ENCODE peak calls at places on chromosome 15, in seven cellular contexts. D is esophagus muscularis mucosa, Y is GM06990, I is fibroblast of pulmonary artery, U is right atrium auricular region, H is astrocyte of the cerebellum, Q is kidney. S is an unnamed sample.

GRCh38 chr15:70762469-70763119 is 764 bp downstream of the UACA start:
- DNase-seq in D (no peak), Y (peak), I (peak), U (no peak), H (no peak), Q (peak), S (no peak)

GRCh38 chr15:39419651-39420050 is 161.2 kb upstream of the THBS1 start:
- DNase-seq in D (no peak), Y (no peak), I (no peak), U (no peak), H (no peak), Q (no peak), S (no peak)

GRCh38 chr15:96330064-96330449 is 443 bp upstream of the NR2F2 start:
- DNase-seq in D (no peak), Y (no peak), I (peak), U (no peak), H (no peak), Q (no peak), S (no peak)

GRCh38 chr15:99668533-99669182 is 64.6 kb downstream of the LYSMD4 start:
- DNase-seq in D (no peak), Y (no peak), I (no peak), U (no peak), H (no peak), Q (no peak), S (no peak)

GRCh38 chr15:91970142-91970541 is 116.6 kb downstream of the SLCO3A1 start:
- DNase-seq in D (no peak), Y (no peak), I (peak), U (peak), H (peak), Q (peak), S (no peak)

GRCh38 chr15:97126556-97127233 is 796.2 kb downstream of the NR2F2 start:
- DNase-seq in D (no peak), Y (no peak), I (no peak), U (no peak), H (no peak), Q (no peak), S (no peak)

GRCh38 chr15:93068581-93069199 is 20.3 kb downstream of the RGMA start:
- DNase-seq in D (no peak), Y (no peak), I (no peak), U (no peak), H (no peak), Q (no peak), S (no peak)

GRCh38 chr15:32030795-32031194 is 480 bp downstream of the CHRNA7 start:
- DNase-seq in D (no peak), Y (peak), I (no peak), U (no peak), H (no peak), Q (no peak), S (no peak)

GRCh38 chr15:64089553-64090280 is 3.9 kb downstream of the CIAO2A start:
- DNase-seq in D (no peak), Y (peak), I (no peak), U (no peak), H (no peak), Q (no peak), S (peak)

GRCh38 chr15:60582370-60583036 is 103.6 kb upstream of the ICE2 start:
- DNase-seq in D (no peak), Y (no peak), I (peak), U (no peak), H (no peak), Q (no peak), S (peak)

GRCh38 chr15:63063877-63064409 is 21.4 kb downstream of the TPM1 start:
- DNase-seq in D (no peak), Y (no peak), I (no peak), U (no peak), H (no peak), Q (no peak), S (no peak)

GRCh38 chr15:91338763-91339162 is 238.7 kb downstream of the SV2B start:
- DNase-seq in D (no peak), Y (no peak), I (peak), U (no peak), H (peak), Q (no peak), S (peak)

GRCh38 chr15:80242132-80242769 is 9.8 kb downstream of the CTXND1 start:
- DNase-seq in D (peak), Y (no peak), I (peak), U (no peak), H (no peak), Q (no peak), S (peak)

GRCh38 chr15:99472416-99473145 is 93.2 kb upstream of the MEF2A start:
- DNase-seq in D (no peak), Y (no peak), I (no peak), U (peak), H (no peak), Q (no peak), S (no peak)

GRCh38 chr15:89531796-89532537 is 35.6 kb upstream of the RHCG start:
- DNase-seq in D (peak), Y (no peak), I (no peak), U (no peak), H (no peak), Q (no peak), S (no peak)

GRCh38 chr15:31349233-31350141 is 22.9 kb downstream of the KLF13 start:
- DNase-seq in D (no peak), Y (no peak), I (no peak), U (no peak), H (no peak), Q (peak), S (no peak)

GRCh38 chr15:37059051-37059450 is 41.3 kb downstream of the MEIS2 start:
- DNase-seq in D (no peak), Y (no peak), I (peak), U (no peak), H (no peak), Q (no peak), S (no peak)

GRCh38 chr15:51861557-51862350 is 32.3 kb downstream of the TMOD3 start:
- DNase-seq in D (no peak), Y (no peak), I (no peak), U (no peak), H (no peak), Q (no peak), S (no peak)

GRCh38 chr15:99176757-99177156 is 71.9 kb downstream of the SYNM start:
- DNase-seq in D (peak), Y (no peak), I (no peak), U (no peak), H (no peak), Q (no peak), S (no peak)

GRCh38 chr15:63763476-63764123 is 70.1 kb downstream of the HERC1 start:
- DNase-seq in D (no peak), Y (peak), I (peak), U (no peak), H (no peak), Q (no peak), S (peak)

GRCh38 chr15:51083641-51084040 is 11.1 kb downstream of the TNFAIP8L3 start:
- DNase-seq in D (no peak), Y (no peak), I (no peak), U (no peak), H (no peak), Q (no peak), S (no peak)

GRCh38 chr15:22845289-22845900 is 6.9 kb downstream of the NIPA2 start:
- DNase-seq in D (no peak), Y (no peak), I (no peak), U (no peak), H (no peak), Q (no peak), S (no peak)

GRCh38 chr15:58467121-58467721 is 35.4 kb downstream of the LIPC start:
- DNase-seq in D (no peak), Y (no peak), I (no peak), U (no peak), H (peak), Q (peak), S (no peak)

GRCh38 chr15:36579792-36580431 is 486 bp downstream of the CDIN1 start:
- DNase-seq in D (no peak), Y (no peak), I (no peak), U (no peak), H (no peak), Q (no peak), S (peak)

GRCh38 chr15:28919201-28919627 is 33.4 kb downstream of the APBA2 start:
- DNase-seq in D (no peak), Y (no peak), I (no peak), U (no peak), H (no peak), Q (no peak), S (no peak)

GRCh38 chr15:69797051-69797595 is 300.6 kb downstream of the TLE3 start:
- DNase-seq in D (no peak), Y (no peak), I (no peak), U (peak), H (no peak), Q (no peak), S (no peak)

GRCh38 chr15:24617646-24618045 is 57.9 kb upstream of the NPAP1 start:
- DNase-seq in D (peak), Y (no peak), I (no peak), U (no peak), H (no peak), Q (no peak), S (no peak)

GRCh38 chr15:101170568-101171350 is 81.1 kb downstream of the CHSY1 start:
- DNase-seq in D (no peak), Y (no peak), I (peak), U (peak), H (no peak), Q (no peak), S (no peak)

GRCh38 chr15:70245932-70246622 is 148.4 kb upstream of the TLE3 start:
- DNase-seq in D (no peak), Y (no peak), I (peak), U (no peak), H (no peak), Q (peak), S (peak)

GRCh38 chr15:60573936-60574335 is 95.0 kb upstream of the ICE2 start:
- DNase-seq in D (no peak), Y (peak), I (no peak), U (no peak), H (no peak), Q (no peak), S (peak)

GRCh38 chr15:51180009-51180408 is 85.3 kb upstream of the TNFAIP8L3 start:
- DNase-seq in D (no peak), Y (no peak), I (no peak), U (no peak), H (no peak), Q (no peak), S (no peak)

GRCh38 chr15:57591822-57592367 is at the start of gene MYZAP:
- DNase-seq in D (no peak), Y (peak), I (no peak), U (peak), H (no peak), Q (peak), S (no peak)

GRCh38 chr15:101436526-101436925 is 53.0 kb downstream of the PCSK6 start:
- DNase-seq in D (no peak), Y (no peak), I (no peak), U (peak), H (no peak), Q (no peak), S (no peak)

GRCh38 chr15:90097475-90097874 is 4.8 kb downstream of the IDH2 start:
- DNase-seq in D (no peak), Y (peak), I (no peak), U (no peak), H (no peak), Q (no peak), S (peak)

GRCh38 chr15:92273286-92273685 is 120.4 kb upstream of the ST8SIA2 start:
- DNase-seq in D (peak), Y (no peak), I (no peak), U (no peak), H (no peak), Q (no peak), S (no peak)

GRCh38 chr15:38024293-38025091 is 90.1 kb downstream of the TMCO5A start:
- DNase-seq in D (no peak), Y (no peak), I (no peak), U (no peak), H (no peak), Q (no peak), S (no peak)

GRCh38 chr15:78322243-78322642 is 17.9 kb upstream of the CRABP1 start:
- DNase-seq in D (no peak), Y (no peak), I (peak), U (no peak), H (peak), Q (peak), S (no peak)

GRCh38 chr15:90716317-90716975 is 700 bp upstream of the BLM start:
- DNase-seq in D (no peak), Y (no peak), I (peak), U (no peak), H (no peak), Q (no peak), S (no peak)

GRCh38 chr15:69035205-69035917 is 20.9 kb downstream of the NOX5 start:
- DNase-seq in D (no peak), Y (no peak), I (peak), U (peak), H (no peak), Q (peak), S (no peak)

DNA sequence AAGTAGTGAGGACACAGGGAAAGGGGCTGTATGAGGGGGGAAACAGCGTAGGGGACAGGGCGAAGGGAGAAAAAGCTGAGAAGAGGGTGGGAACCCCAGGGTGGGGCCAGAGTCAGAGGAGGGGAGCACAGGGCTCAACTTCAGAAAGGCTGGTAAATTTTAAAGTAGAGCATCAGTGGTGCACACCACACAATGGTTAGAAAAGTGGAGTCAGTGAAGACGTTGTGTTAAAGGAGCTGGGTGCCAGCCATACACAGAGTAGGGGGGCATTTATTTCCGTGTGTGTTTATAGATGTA is 3.0 kb upstream of the RPP25 start:
- DNase-seq in D (no peak), Y (no peak), I (no peak), U (no peak), H (no peak), Q (no peak), S (no peak)
- H3K4me3 ChIP-seq in D (peak), Y (no peak), I (no peak), U (no peak), H (no peak), Q (no peak), S (no peak)

DNA sequence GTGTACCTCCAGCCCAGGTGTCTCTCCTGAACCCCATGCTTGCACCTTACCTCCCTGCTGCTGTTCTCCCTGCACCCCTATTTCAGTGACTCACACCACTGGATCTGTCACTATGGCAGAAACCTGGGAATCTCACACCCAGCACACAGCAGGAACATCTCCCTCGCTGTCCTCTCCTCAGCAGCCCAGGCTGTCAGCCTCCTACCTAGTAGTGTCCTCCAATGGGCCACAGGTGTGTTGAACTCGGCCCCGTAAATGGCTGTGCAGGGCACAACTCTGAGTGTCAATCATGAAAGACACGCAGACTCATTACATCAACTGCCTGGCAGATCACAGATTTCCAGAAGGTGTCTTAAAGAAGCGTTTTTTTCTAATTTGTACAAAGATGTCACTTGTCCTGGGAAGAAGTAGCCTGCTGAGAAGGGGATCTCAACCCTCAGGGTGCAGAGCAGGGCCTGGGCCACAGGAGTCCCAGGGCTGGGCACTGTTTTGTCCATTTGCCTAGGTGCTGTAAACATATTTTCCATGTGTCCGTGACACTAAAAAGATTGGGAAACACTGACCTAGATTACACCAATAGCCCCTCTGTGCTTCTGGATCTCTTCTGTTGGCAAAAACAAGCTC is 33.8 kb downstream of the HOMER2 start:
- DNase-seq in D (no peak), Y (no peak), I (no peak), U (no peak), H (no peak), Q (no peak), S (no peak)
- H3K4me3 ChIP-seq in D (no peak), Y (no peak), I (no peak), U (no peak), H (no peak), Q (no peak), S (no peak)

DNA sequence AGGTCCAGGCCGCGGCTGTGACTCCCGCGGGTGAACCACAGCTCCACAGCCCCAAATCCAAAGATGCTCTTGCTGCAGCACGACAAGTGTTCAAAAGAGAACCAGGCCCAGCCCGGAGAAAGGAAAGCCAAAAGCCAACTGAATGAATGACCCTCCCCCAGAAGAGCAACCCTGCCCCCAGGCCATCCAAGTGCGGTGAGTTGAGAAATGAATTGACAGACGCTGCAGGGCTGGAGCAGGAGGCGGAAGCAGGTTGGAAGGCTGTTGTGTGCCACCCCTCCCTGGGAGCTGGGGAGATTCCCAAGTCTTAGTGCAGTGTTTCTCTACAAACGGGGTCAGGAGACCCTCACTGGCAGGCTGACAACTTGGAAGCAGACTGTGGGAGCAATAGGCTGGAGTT is 3.5 kb upstream of the SPTBN5 start:
- DNase-seq in D (no peak), Y (no peak), I (no peak), U (no peak), H (no peak), Q (no peak), S (no peak)
- H3K4me3 ChIP-seq in D (no peak), Y (no peak), I (no peak), U (no peak), H (no peak), Q (no peak), S (no peak)

GRCh38 chr15:25852696-25853524 is 10.2 kb downstream of the ATP10A start:
- DNase-seq in D (no peak), Y (no peak), I (no peak), U (no peak), H (no peak), Q (no peak), S (peak)
- H3K4me3 ChIP-seq in D (no peak), Y (no peak), I (no peak), U (no peak), H (no peak), Q (no peak), S (no peak)

GRCh38 chr15:42282344-42282743 is 9.1 kb upstream of the TMEM87A start:
- DNase-seq in D (no peak), Y (no peak), I (no peak), U (no peak), H (no peak), Q (no peak), S (no peak)
- H3K4me3 ChIP-seq in D (no peak), Y (no peak), I (no peak), U (no peak), H (no peak), Q (no peak), S (no peak)

GRCh38 chr15:81865850-81866537 is 179.8 kb downstream of the MEX3B start:
- DNase-seq in D (no peak), Y (peak), I (no peak), U (no peak), H (no peak), Q (no peak), S (peak)
- H3K4me3 ChIP-seq in D (no peak), Y (no peak), I (no peak), U (no peak), H (no peak), Q (no peak), S (no peak)

GRCh38 chr15:76996076-76996525 is 1.2 kb downstream of the PSTPIP1 start:
- DNase-seq in D (no peak), Y (no peak), I (no peak), U (no peak), H (no peak), Q (no peak), S (no peak)

GRCh38 chr15:76996526-76997401 is 1.8 kb downstream of the PSTPIP1 start:
- DNase-seq in D (no peak), Y (no peak), I (peak), U (no peak), H (no peak), Q (peak), S (no peak)

GRCh38 chr15:76994496-76994895 is 430 bp upstream of the PSTPIP1 start:
- DNase-seq in D (no peak), Y (no peak), I (no peak), U (no peak), H (no peak), Q (peak), S (no peak)

GRCh38 chr15:76994001-76994400 is 925 bp upstream of the PSTPIP1 start:
- DNase-seq in D (no peak), Y (no peak), I (no peak), U (no peak), H (no peak), Q (peak), S (no peak)

GRCh38 chr15:76994971-76995945 is at the start of gene PSTPIP1:
- DNase-seq in D (no peak), Y (peak), I (no peak), U (no peak), H (no peak), Q (peak), S (peak)
- H3K4me3 ChIP-seq in D (peak), Y (peak), I (no peak), U (no peak), H (no peak), Q (no peak), S (peak)

GRCh38 chr15:72489943-72490554 is 15.9 kb downstream of the ARIH1 start:
- DNase-seq in D (no peak), Y (no peak), I (no peak), U (no peak), H (no peak), Q (no peak), S (no peak)
- H3K4me3 ChIP-seq in D (no peak), Y (no peak), I (no peak), U (no peak), H (no peak), Q (no peak), S (no peak)

GRCh38 chr15:66251790-66252355 is 1.7 kb downstream of the MEGF11 start:
- DNase-seq in D (no peak), Y (no peak), I (no peak), U (no peak), H (no peak), Q (peak), S (no peak)
- H3K4me3 ChIP-seq in D (peak), Y (no peak), I (no peak), U (no peak), H (peak), Q (peak), S (no peak)

GRCh38 chr15:40525855-40526254 is 39.0 kb downstream of the CCDC32 start:
- DNase-seq in D (no peak), Y (no peak), I (no peak), U (no peak), H (no peak), Q (no peak), S (no peak)

GRCh38 chr15:40523611-40524010 is 41.2 kb downstream of the CCDC32 start:
- DNase-seq in D (no peak), Y (no peak), I (no peak), U (no peak), H (no peak), Q (no peak), S (peak)

GRCh38 chr15:40534371-40534770 is 30.5 kb downstream of the CCDC32 start:
- DNase-seq in D (no peak), Y (no peak), I (no peak), U (no peak), H (no peak), Q (no peak), S (no peak)

DNA sequence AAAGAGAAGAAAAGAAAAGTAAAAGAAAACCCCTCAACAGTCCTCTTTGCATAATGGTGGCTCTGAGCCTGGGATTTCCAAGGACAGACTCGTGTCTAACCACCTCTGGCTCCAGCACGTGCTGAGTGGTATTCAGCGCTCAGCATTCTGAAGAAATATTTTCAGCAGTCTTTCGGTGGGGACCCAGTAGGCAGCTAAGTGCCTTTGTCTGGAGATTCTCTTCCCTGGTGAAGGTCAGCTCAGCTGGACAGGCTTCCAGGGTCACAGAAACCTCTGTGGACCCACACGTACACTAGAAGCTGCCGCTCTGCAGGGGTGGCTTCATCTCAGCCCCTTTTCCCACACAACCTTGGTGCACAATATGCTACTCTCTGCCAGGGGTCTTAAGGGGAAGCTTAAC is 36.0 kb downstream of the CCDC32 start:
- DNase-seq in D (no peak), Y (no peak), I (no peak), U (no peak), H (no peak), Q (no peak), S (no peak)
- H3K4me3 ChIP-seq in D (no peak), Y (no peak), I (no peak), U (no peak), H (no peak), Q (no peak), S (no peak)